ENCODE peak calls at places on chromosome 2, in seven cellular contexts. P is hepatocyte; T is AG09309; M is mucosa of gallbladder; H is effector memory CD4-positive, alpha-beta T cell; D is OCI-M1; A is neuronal stem cell. S is an unnamed sample.

GRCh38 chr2:166092889-166093288 is 34.9 kb downstream of the SCN1A start:
- DNase-seq in P (no peak), T (no peak), M (no peak), H (no peak), D (no peak), A (no peak), S (no peak)

GRCh38 chr2:85291425-85292023 is 36.3 kb downstream of the TGOLN2 start:
- DNase-seq in P (no peak), T (no peak), M (no peak), H (no peak), D (peak), A (no peak), S (no peak)

GRCh38 chr2:180790891-180791290 is 189.5 kb upstream of the UBE2E3 start:
- DNase-seq in P (no peak), T (peak), M (no peak), H (no peak), D (peak), A (no peak), S (no peak)

GRCh38 chr2:144942516-144943256 is 422.8 kb upstream of the ZEB2 start:
- DNase-seq in P (peak), T (no peak), M (no peak), H (no peak), D (no peak), A (no peak), S (no peak)

GRCh38 chr2:118738524-118739308 is 108.7 kb downstream of the EN1 start:
- DNase-seq in P (peak), T (peak), M (peak), H (no peak), D (peak), A (no peak), S (no peak)

GRCh38 chr2:43022896-43023295 is 203.5 kb downstream of the ZFP36L2 start:
- DNase-seq in P (no peak), T (no peak), M (no peak), H (no peak), D (no peak), A (no peak), S (no peak)

GRCh38 chr2:38622210-38622609 is 19.5 kb upstream of the HNRNPLL start:
- DNase-seq in P (no peak), T (no peak), M (no peak), H (no peak), D (peak), A (no peak), S (no peak)

GRCh38 chr2:19216271-19216670 is 142.2 kb downstream of the OSR1 start:
- DNase-seq in P (no peak), T (no peak), M (no peak), H (no peak), D (no peak), A (no peak), S (no peak)

GRCh38 chr2:29723255-29724001 is 198.0 kb downstream of the ALK start:
- DNase-seq in P (no peak), T (no peak), M (peak), H (no peak), D (no peak), A (no peak), S (no peak)